ENCODE peak calls at places on chromosomes 4 and X, in four cellular contexts. B is GM12878, X is SK-N-SH, P is K562. J is an unnamed sample.

GRCh38 chr4:87433342-87433741 is 11.0 kb downstream of the NUDT9 start:
- DNase-seq in B (no peak), P (no peak), X (no peak), J (no peak)

GRCh38 chr4:118018381-118018780 is 15.9 kb upstream of the NDST3 start:
- DNase-seq in P (no peak), X (no peak), B (no peak), J (no peak)

GRCh38 chr4:90970021-90970420 is 842.8 kb downstream of the CCSER1 start:
- DNase-seq in P (no peak), X (no peak), B (no peak), J (no peak)

GRCh38 chr4:163878336-163879121 is 384.0 kb downstream of the TMA16 start:
- DNase-seq in B (no peak), X (no peak), P (no peak), J (no peak)

GRCh38 chrX:2464677-2465166 is 36.1 kb downstream of the DHRSX start:
- DNase-seq in P (peak), B (no peak), X (no peak), J (peak)

GRCh38 chr4:26131711-26132110 is 189.1 kb upstream of the RBPJ start:
- DNase-seq in P (no peak), B (peak), X (no peak), J (no peak)

GRCh38 chrX:85159644-85160043 is 83.9 kb downstream of the SATL1 start:
- DNase-seq in P (no peak), X (no peak), B (no peak), J (no peak)

GRCh38 chrX:30246769-30247489 is at the start of gene MAGEB1:
- DNase-seq in B (no peak), P (peak), X (peak), J (peak)

GRCh38 chrX:20968996-20969395 is 405.2 kb upstream of the CNKSR2 start:
- DNase-seq in B (no peak), P (no peak), X (no peak), J (no peak)

GRCh38 chr4:2925496-2925895 is 37.7 kb downstream of the NOP14 start:
- DNase-seq in B (no peak), X (no peak), P (no peak), J (no peak)

GRCh38 chr4:53649357-53649756 is 58.1 kb upstream of the LNX1 start:
- DNase-seq in X (no peak), P (no peak), B (no peak), J (no peak)

GRCh38 chrX:115898382-115899001 is 272.1 kb upstream of the AGTR2 start:
- DNase-seq in P (peak), B (no peak), X (peak), J (no peak)

GRCh38 chr4:161182913-161183312 is 980.9 kb downstream of the FSTL5 start:
- DNase-seq in X (no peak), P (no peak), B (no peak), J (no peak)

GRCh38 chr4:89273741-89274141 is 33.9 kb downstream of the GPRIN3 start:
- DNase-seq in X (no peak), P (no peak), B (no peak), J (no peak)

DNA sequence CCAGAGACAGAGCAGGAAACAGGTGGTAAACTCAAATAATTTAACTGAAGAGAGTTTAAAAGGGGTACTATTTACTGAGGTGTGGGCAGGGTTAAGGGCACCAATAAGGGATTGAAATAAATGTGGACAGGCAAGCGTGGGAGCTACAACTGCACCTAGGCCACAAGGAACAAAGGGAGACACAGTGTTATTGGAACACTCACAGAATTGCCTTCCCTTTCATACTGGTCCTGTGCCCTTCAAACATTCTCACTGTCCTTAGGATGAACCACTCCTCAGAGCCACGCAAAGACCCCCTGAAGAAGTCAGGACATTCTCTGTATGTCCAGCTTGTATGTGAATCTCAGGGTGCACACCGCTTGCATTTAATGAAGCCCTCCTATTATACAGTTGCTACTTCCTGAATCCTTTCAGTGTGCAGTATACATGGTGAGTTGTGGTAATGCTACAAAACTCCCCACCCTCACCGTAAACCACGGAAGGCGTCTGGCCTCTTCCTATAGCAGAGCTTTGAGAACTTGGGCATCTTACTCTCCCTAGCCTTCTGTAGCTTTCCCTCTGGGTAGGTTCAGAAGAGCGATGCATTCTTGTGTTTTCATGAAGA is 9.6 kb upstream of the MRPL1 start:
- DNase-seq in B (peak), P (no peak), X (no peak), J (no peak)
- TF ChIP-seq MAX in B (no peak), P (no peak), X (no peak), J (no peak)

GRCh38 chr4:187606581-187606980 is 389.0 kb upstream of the ZFP42 start:
- DNase-seq in B (no peak), X (peak), P (peak), J (peak)
- TF ChIP-seq CTCF in B (peak), X (peak), P (peak), J (peak)

DNA sequence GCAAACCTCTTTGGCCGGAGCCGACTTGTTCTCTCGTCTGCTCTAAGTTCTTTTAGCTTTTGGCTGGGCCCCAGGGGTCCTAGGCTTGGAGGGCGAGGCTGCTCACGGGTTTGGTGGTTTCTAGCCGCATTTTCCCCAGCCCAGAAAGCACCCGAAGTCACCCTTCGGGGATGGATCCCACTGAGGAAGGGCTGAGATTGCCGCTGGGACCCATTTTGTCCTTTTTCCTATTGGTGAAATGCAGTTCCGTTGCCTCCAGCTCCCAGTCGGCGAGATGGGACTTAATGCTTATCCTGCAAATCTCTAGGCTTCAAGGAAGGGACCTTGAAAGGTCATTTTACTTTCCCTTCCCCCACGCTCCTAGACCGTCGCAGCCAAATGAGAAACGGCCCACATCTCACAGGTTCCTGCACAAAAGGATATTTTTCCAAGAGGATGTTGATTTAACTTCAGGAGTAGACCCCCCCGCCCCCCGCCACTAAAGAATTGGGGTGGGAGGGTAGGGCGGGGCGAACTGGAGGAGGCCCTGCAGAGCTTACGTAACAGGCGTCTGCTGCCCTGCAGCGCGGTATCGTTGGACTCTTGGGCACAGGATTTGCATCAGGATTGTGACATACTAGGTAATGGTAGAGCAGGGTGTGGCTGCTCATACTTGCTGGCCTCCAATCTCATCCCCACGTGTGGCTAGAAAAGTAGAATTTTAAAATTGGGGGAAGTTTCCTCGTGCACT is 564 bp downstream of the PGK1 start:
- DNase-seq in P (peak), B (no peak), X (peak), J (peak)
- TF ChIP-seq USF1 in P (no peak), B (no peak), X (no peak), J (no peak)

DNA sequence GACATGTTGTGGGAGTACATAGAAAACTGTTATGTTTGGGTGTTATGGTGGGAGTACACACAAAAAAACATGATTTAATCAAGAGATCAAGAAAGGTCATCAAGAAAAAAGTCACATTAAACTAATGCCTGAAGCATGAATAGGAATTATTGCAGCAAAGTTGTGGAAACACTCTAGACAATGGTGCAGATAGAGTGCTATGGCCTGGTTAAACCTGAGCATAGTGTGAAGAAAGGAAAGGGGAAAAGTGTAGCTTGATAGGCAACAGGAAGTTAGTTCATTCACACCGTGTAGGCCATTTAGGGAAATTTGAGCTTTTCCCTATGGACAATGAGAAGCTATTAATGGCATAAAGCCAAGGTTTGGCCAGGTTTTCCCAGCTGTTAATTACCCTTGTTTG is 162.1 kb upstream of the EMCN start:
- DNase-seq in X (no peak), B (no peak), P (no peak), J (no peak)
- TF ChIP-seq MAX in X (no peak), B (no peak), P (no peak), J (no peak)

DNA sequence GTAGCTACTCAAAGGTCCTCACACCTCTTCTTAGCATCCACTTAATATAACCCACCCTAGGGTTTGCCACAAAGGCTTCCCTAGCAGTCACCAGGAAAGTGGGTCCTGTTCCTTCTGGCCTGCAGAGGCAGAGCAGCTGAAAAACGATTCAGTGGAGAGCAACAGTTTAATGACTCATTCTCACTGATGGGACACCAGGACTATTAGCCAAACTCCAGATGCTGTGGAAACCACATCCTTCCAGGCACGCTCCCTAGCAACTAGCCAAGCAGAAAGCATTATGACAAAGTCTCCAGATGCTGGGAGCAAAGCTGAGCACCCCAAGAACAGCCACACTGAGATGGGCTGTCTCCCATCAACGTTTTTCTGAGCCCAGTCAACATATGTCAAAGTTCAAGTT is 30.3 kb upstream of the UTP14A start:
- DNase-seq in P (no peak), X (no peak), B (no peak), J (no peak)
- TF ChIP-seq CTCF in P (no peak), X (no peak), B (no peak), J (no peak)

GRCh38 chr4:10461850-10462400 is 4.7 kb upstream of the ZNF518B start:
- DNase-seq in P (no peak), X (no peak), B (no peak), J (peak)

GRCh38 chr4:10460313-10461047 is 3.3 kb upstream of the ZNF518B start:
- DNase-seq in P (no peak), B (no peak), X (no peak), J (no peak)

GRCh38 chr4:10462876-10463275 is 5.7 kb upstream of the ZNF518B start:
- DNase-seq in X (no peak), P (no peak), B (no peak), J (no peak)

GRCh38 chr4:10459305-10459704 is 2.1 kb upstream of the ZNF518B start:
- DNase-seq in P (no peak), X (no peak), B (no peak), J (no peak)

DNA sequence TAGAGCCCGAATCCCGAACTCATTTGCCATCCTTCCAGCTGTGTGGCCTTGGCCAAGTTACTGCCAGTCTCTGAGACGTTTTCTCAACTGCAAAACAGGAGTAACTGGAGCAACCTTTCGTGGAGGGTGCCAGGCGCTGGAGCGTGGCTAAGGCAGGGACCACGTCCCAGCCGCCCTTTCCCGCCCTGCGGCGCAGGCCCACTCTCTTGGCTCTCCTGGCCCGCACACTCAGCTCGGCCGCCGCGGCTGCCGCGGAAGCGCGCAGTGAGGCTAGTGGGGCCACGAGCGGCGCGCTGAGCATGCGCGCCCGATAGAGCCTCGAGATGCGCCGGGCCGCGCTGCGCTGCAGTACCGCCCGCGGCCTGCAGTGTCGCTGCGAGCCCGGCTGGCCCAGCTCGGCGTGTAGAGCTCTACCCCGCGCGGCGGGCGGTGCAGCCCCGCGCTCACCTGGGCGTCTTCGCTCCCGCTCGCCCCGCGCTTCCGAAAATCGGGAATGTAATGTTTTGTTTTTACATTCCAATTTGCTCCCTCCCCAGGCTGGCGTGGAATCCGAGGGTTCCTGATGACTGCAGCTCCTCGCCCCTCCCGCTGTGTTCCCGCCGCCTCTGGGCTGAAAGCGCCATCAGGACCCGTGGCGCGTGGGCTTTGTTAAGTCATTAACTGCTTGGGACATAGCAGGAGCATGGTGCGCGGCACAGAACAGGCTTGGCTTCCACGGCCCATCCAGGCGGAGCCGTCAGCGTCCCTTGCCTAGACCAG is 4.0 kb upstream of the ZNF518B start:
- DNase-seq in B (peak), P (peak), X (peak), J (peak)
- TF ChIP-seq USF1 in B (no peak), P (no peak), X (no peak), J (no peak)

GRCh38 chr4:83546796-83547195 is 10.9 kb downstream of the GPAT3 start:
- DNase-seq in X (no peak), P (no peak), B (no peak), J (no peak)
- TF ChIP-seq MAX in X (no peak), P (no peak), B (no peak), J (no peak)

GRCh38 chr4:109803924-109804571 is 2.2 kb upstream of the CFI start:
- DNase-seq in X (peak), P (no peak), B (peak), J (peak)
- TF ChIP-seq CTCF in X (peak), P (peak), B (peak), J (no peak)

DNA sequence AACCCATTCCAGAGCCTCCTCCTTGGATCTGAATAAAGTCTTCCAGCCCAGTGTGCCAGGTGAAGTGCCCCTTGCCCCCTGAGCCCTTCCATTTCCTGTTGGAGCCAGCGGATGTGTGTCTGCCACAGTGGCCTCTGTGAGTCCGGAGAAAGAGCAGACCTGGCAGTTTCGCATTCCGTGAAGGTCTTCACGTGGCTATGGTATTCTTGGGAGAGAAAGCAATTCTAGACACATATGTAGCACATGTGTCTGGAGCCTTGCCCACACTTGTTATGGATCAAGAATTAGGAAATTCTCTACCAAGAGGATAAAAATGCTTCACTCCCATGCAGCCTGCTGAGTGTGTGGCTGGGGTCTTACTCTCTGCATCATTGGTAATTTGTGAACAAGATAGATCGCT is 130.9 kb downstream of the REPS2 start:
- DNase-seq in P (no peak), B (no peak), X (no peak), J (no peak)
- TF ChIP-seq USF1 in P (no peak), B (no peak), X (no peak), J (no peak)

GRCh38 chrX:151923648-151924047 is 11.0 kb downstream of the MAGEA4 start:
- DNase-seq in P (no peak), X (no peak), B (no peak), J (no peak)
- TF ChIP-seq MAX in P (no peak), X (no peak), B (no peak), J (no peak)

J was measured in WTC11.